ENCODE peak calls at places on chromosomes 5 and 9, in seven cellular contexts. One of them, this sample, is unnamed.
A peak's percentile ranks its signal among the peaks of the same experiment; 100 is the strongest.

GRCh38 chr5:119363936-119364335 is 8.1 kb downstream of the TNFAIP8 start:
- DNase-seq in neuronal stem cell: no peak
- DNase-seq in IMR-90: no peak
- DNase-seq in mesenchymal stem cell: no peak
- DNase-seq in H9: no peak
- DNase-seq in H1: no peak
- DNase-seq in trophoblast cell: no peak
- DNase-seq in this sample: no peak

GRCh38 chr5:73419414-73420390 is 28.9 kb downstream of the FOXD1 start:
- DNase-seq in neuronal stem cell: no peak
- DNase-seq in IMR-90: peak; percentile 86
- DNase-seq in mesenchymal stem cell: peak; percentile 42
- DNase-seq in H9: peak; percentile 58
- DNase-seq in H1: peak; percentile 76
- DNase-seq in trophoblast cell: peak; percentile 4
- DNase-seq in this sample: peak; percentile 70

GRCh38 chr5:68680376-68680775 is 413.4 kb upstream of the SLC30A5 start:
- DNase-seq in neuronal stem cell: no peak
- DNase-seq in IMR-90: no peak
- DNase-seq in mesenchymal stem cell: no peak
- DNase-seq in H9: no peak
- DNase-seq in H1: no peak
- DNase-seq in trophoblast cell: no peak
- DNase-seq in this sample: peak; percentile 8

GRCh38 chr9:116475201-116475600 is 211.9 kb upstream of the TRIM32 start:
- DNase-seq in neuronal stem cell: no peak
- DNase-seq in IMR-90: peak; percentile 55
- DNase-seq in mesenchymal stem cell: peak; percentile 25
- DNase-seq in H9: no peak
- DNase-seq in H1: no peak
- DNase-seq in trophoblast cell: no peak
- DNase-seq in this sample: no peak

GRCh38 chr5:141870226-141870625 is 8.0 kb downstream of the PCDH1 start:
- DNase-seq in neuronal stem cell: no peak
- DNase-seq in IMR-90: no peak
- DNase-seq in mesenchymal stem cell: no peak
- DNase-seq in H9: no peak
- DNase-seq in H1: no peak
- DNase-seq in trophoblast cell: peak; percentile 56
- DNase-seq in this sample: no peak

GRCh38 chr9:114503009-114503408 is 2.3 kb downstream of the WHRN start:
- DNase-seq in neuronal stem cell: no peak
- DNase-seq in IMR-90: no peak
- DNase-seq in mesenchymal stem cell: no peak
- DNase-seq in H9: no peak
- DNase-seq in H1: no peak
- DNase-seq in trophoblast cell: no peak
- DNase-seq in this sample: no peak

GRCh38 chr5:78360674-78361225 is 333 bp downstream of the SCAMP1 start:
- DNase-seq in neuronal stem cell: no peak
- DNase-seq in IMR-90: no peak
- DNase-seq in mesenchymal stem cell: no peak
- DNase-seq in H9: peak; percentile 46
- DNase-seq in H1: peak; percentile 72
- DNase-seq in trophoblast cell: peak; percentile 27
- DNase-seq in this sample: no peak

GRCh38 chr5:124302504-124302903 is 443.9 kb downstream of the ZNF608 start:
- DNase-seq in neuronal stem cell: no peak
- DNase-seq in IMR-90: peak; percentile 68
- DNase-seq in mesenchymal stem cell: peak; percentile 75
- DNase-seq in H9: no peak
- DNase-seq in H1: no peak
- DNase-seq in trophoblast cell: no peak
- DNase-seq in this sample: no peak

GRCh38 chr5:151758430-151759241 is at the start of gene ATOX1:
- DNase-seq in neuronal stem cell: peak; percentile 91
- DNase-seq in IMR-90: peak; percentile 87
- DNase-seq in mesenchymal stem cell: peak; percentile 93
- DNase-seq in H9: peak; percentile 93
- DNase-seq in H1: peak; percentile 94
- DNase-seq in trophoblast cell: peak; percentile 95
- DNase-seq in this sample: peak; percentile 95

GRCh38 chr5:117881426-117882230 is 1106.7 kb downstream of the DTWD2 start:
- DNase-seq in neuronal stem cell: no peak
- DNase-seq in IMR-90: no peak
- DNase-seq in mesenchymal stem cell: no peak
- DNase-seq in H9: no peak
- DNase-seq in H1: no peak
- DNase-seq in trophoblast cell: no peak
- DNase-seq in this sample: no peak

GRCh38 chr5:36374275-36374862 is 72.7 kb upstream of the RANBP3L start:
- DNase-seq in neuronal stem cell: no peak
- DNase-seq in IMR-90: peak; percentile 48
- DNase-seq in mesenchymal stem cell: peak; percentile 46
- DNase-seq in H9: no peak
- DNase-seq in H1: no peak
- DNase-seq in trophoblast cell: no peak
- DNase-seq in this sample: no peak

GRCh38 chr5:107247427-107247826 is 423.3 kb downstream of the EFNA5 start:
- DNase-seq in neuronal stem cell: no peak
- DNase-seq in IMR-90: peak; percentile 26
- DNase-seq in mesenchymal stem cell: no peak
- DNase-seq in H9: no peak
- DNase-seq in H1: no peak
- DNase-seq in trophoblast cell: no peak
- DNase-seq in this sample: no peak

GRCh38 chr5:156409834-156410233 is 82.9 kb downstream of the SGCD start:
- DNase-seq in neuronal stem cell: no peak
- DNase-seq in IMR-90: no peak
- DNase-seq in mesenchymal stem cell: no peak
- DNase-seq in H9: no peak
- DNase-seq in H1: no peak
- DNase-seq in trophoblast cell: no peak
- DNase-seq in this sample: no peak

GRCh38 chr5:147216552-147217154 is 18.2 kb upstream of the STK32A start:
- DNase-seq in neuronal stem cell: no peak
- DNase-seq in IMR-90: no peak
- DNase-seq in mesenchymal stem cell: peak; percentile 69
- DNase-seq in H9: peak; percentile 47
- DNase-seq in H1: peak; percentile 52
- DNase-seq in trophoblast cell: no peak
- DNase-seq in this sample: peak; percentile 61

GRCh38 chr5:135010502-135011354 is 23.3 kb downstream of the PITX1 start:
- DNase-seq in neuronal stem cell: no peak
- DNase-seq in IMR-90: peak; percentile 27
- DNase-seq in mesenchymal stem cell: no peak
- DNase-seq in H9: no peak
- DNase-seq in H1: no peak
- DNase-seq in trophoblast cell: no peak
- DNase-seq in this sample: no peak

GRCh38 chr5:28014779-28015178 is 976.4 kb upstream of the CDH9 start:
- DNase-seq in neuronal stem cell: no peak
- DNase-seq in IMR-90: no peak
- DNase-seq in mesenchymal stem cell: no peak
- DNase-seq in H9: no peak
- DNase-seq in H1: no peak
- DNase-seq in trophoblast cell: peak; percentile 36
- DNase-seq in this sample: peak; percentile 58

GRCh38 chr5:112895682-112896081 is 26.3 kb downstream of the REEP5 start:
- DNase-seq in neuronal stem cell: no peak
- DNase-seq in IMR-90: no peak
- DNase-seq in mesenchymal stem cell: no peak
- DNase-seq in H9: no peak
- DNase-seq in H1: no peak
- DNase-seq in trophoblast cell: no peak
- DNase-seq in this sample: no peak

GRCh38 chr9:101791938-101792337 is 53.5 kb upstream of the GRIN3A start:
- DNase-seq in neuronal stem cell: peak; percentile 67
- DNase-seq in IMR-90: no peak
- DNase-seq in mesenchymal stem cell: no peak
- DNase-seq in H9: peak; percentile 80
- DNase-seq in H1: peak; percentile 77
- DNase-seq in trophoblast cell: peak; percentile 13
- DNase-seq in this sample: peak; percentile 77

GRCh38 chr5:93163010-93163663 is 417.9 kb downstream of the NR2F1-AS1 start:
- DNase-seq in neuronal stem cell: no peak
- DNase-seq in IMR-90: peak; percentile 88
- DNase-seq in mesenchymal stem cell: peak; percentile 83
- DNase-seq in H9: no peak
- DNase-seq in H1: no peak
- DNase-seq in trophoblast cell: peak; percentile 75
- DNase-seq in this sample: peak; percentile 34

GRCh38 chr5:147567917-147568598 is 58.2 kb upstream of the DPYSL3 start:
- DNase-seq in neuronal stem cell: peak; percentile 54
- DNase-seq in IMR-90: peak; percentile 80
- DNase-seq in mesenchymal stem cell: peak; percentile 30
- DNase-seq in H9: peak; percentile 93
- DNase-seq in H1: no peak
- DNase-seq in trophoblast cell: peak; percentile 85
- DNase-seq in this sample: peak; percentile 85

GRCh38 chr5:153543288-153543687 is 52.8 kb downstream of the GRIA1 start:
- DNase-seq in neuronal stem cell: no peak
- DNase-seq in IMR-90: peak; percentile 77
- DNase-seq in mesenchymal stem cell: no peak
- DNase-seq in H9: no peak
- DNase-seq in H1: no peak
- DNase-seq in trophoblast cell: no peak
- DNase-seq in this sample: no peak

GRCh38 chr5:18761801-18762200 is 1127.5 kb downstream of the TAF11L14 start:
- DNase-seq in neuronal stem cell: no peak
- DNase-seq in IMR-90: no peak
- DNase-seq in mesenchymal stem cell: peak; percentile 2
- DNase-seq in H9: no peak
- DNase-seq in H1: no peak
- DNase-seq in trophoblast cell: peak; percentile 53
- DNase-seq in this sample: no peak

GRCh38 chr9:35814106-35814840 is 569 bp downstream of the HINT2 start:
- DNase-seq in neuronal stem cell: peak; percentile 67
- DNase-seq in IMR-90: peak; percentile 41
- DNase-seq in mesenchymal stem cell: peak; percentile 75
- DNase-seq in H9: peak; percentile 85
- DNase-seq in H1: no peak
- DNase-seq in trophoblast cell: peak; percentile 72
- DNase-seq in this sample: peak; percentile 95

GRCh38 chr5:15834596-15835245 is 334.7 kb downstream of the FBXL7 start:
- DNase-seq in neuronal stem cell: no peak
- DNase-seq in IMR-90: peak; percentile 91
- DNase-seq in mesenchymal stem cell: peak; percentile 21
- DNase-seq in H9: no peak
- DNase-seq in H1: no peak
- DNase-seq in trophoblast cell: no peak
- DNase-seq in this sample: peak; percentile 34

DNA sequence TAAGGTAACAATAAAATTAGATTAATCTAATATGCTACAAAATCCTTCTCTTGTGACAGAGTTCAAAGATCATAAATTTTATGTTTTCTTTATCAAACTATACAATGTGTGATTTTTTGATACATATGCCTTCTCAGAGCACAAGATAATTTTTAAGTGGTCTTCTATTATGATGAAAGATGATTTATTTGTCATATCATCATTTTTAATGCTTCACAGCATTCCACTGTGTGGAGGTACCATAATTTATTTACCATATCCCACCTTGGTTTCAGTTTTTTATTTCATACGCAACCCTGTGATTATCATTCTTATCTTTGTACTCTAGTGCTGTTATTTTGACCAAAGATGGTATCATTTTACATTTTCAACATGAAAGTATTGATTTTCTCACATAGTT is 41.7 kb downstream of the POLK start:
- DNase-seq in neuronal stem cell: no peak
- DNase-seq in IMR-90: no peak
- DNase-seq in mesenchymal stem cell: no peak
- DNase-seq in H9: no peak
- DNase-seq in H1: no peak
- DNase-seq in trophoblast cell: no peak
- DNase-seq in this sample: no peak
- H4K8ac ChIP-seq in neuronal stem cell: no peak overlapping the region
- H4K8ac ChIP-seq in IMR-90: no peak overlapping the region
- H4K8ac ChIP-seq in mesenchymal stem cell: no peak overlapping the region
- H4K8ac ChIP-seq in H9: no peak overlapping the region
- H4K8ac ChIP-seq in H1: no peak overlapping the region
- H4K8ac ChIP-seq in trophoblast cell: no peak overlapping the region
- H4K8ac ChIP-seq in this sample: no peak overlapping the region

DNA sequence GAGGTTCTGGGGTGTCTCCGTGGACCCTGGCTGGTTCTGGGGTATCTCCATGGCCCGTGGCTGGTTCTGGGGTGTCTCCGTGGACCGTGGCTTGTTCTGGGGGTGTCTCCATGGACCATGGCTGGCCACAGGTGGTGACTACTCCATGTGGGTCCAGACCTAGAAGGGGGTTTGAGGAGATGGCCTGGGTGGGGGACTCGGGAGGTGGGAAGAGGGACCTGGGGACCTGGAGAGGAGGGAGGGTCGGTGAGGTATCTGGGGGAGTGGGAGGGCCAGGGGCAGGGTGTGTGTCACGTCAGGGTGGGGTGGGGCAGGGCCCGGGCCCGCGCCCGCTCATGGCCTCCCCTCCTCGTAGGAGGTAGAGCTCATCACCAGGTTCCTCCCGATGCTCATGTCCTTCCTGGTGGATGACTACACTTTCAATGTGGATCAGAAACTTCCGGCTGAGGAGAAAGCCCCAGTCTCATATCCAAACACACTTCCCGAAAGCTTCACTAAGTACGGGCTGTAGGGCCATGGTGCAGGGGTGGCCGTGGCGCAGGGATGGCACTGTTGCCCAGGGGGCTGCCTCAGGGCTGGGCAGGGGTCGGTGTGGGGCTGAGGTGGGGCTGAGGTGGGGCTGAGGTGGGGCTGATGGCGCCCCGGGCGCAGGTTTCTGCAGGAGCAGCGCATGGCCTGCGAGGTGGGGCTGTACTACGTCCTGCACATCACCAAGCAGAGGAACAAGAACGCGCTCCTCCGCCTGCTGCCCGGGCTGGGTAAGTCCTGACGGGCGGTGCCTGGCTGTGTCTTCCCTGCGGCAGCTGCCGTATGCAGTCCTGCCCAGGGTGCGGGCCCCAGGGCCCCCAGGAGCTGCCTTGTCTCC is 10.7 kb upstream of the TOR4A start:
- DNase-seq in neuronal stem cell: no peak
- DNase-seq in IMR-90: no peak
- DNase-seq in mesenchymal stem cell: no peak
- DNase-seq in H9: no peak
- DNase-seq in H1: no peak
- DNase-seq in trophoblast cell: no peak
- DNase-seq in this sample: no peak
- H4K8ac ChIP-seq in neuronal stem cell: no peak overlapping the region
- H4K8ac ChIP-seq in IMR-90: no peak overlapping the region
- H4K8ac ChIP-seq in mesenchymal stem cell: peak overlapping the region; percentile 46
- H4K8ac ChIP-seq in H9: no peak overlapping the region
- H4K8ac ChIP-seq in H1: no peak overlapping the region
- H4K8ac ChIP-seq in trophoblast cell: no peak overlapping the region
- H4K8ac ChIP-seq in this sample: no peak overlapping the region

GRCh38 chr5:180135967-180136641 is 64.5 kb upstream of the RNF130 start:
- DNase-seq in neuronal stem cell: no peak
- DNase-seq in IMR-90: no peak
- DNase-seq in mesenchymal stem cell: no peak
- DNase-seq in H9: peak; percentile 28
- DNase-seq in H1: peak; percentile 43
- DNase-seq in trophoblast cell: no peak
- DNase-seq in this sample: no peak
- H4K8ac ChIP-seq in neuronal stem cell: peak overlapping the region; percentile 65
- H4K8ac ChIP-seq in IMR-90: no peak overlapping the region
- H4K8ac ChIP-seq in mesenchymal stem cell: no peak overlapping the region
- H4K8ac ChIP-seq in H9: no peak overlapping the region
- H4K8ac ChIP-seq in H1: peak overlapping the region; percentile 75
- H4K8ac ChIP-seq in trophoblast cell: no peak overlapping the region
- H4K8ac ChIP-seq in this sample: no peak overlapping the region

GRCh38 chr9:1879501-1879900 is 135.6 kb upstream of the SMARCA2 start:
- DNase-seq in neuronal stem cell: no peak
- DNase-seq in IMR-90: no peak
- DNase-seq in mesenchymal stem cell: no peak
- DNase-seq in H9: no peak
- DNase-seq in H1: no peak
- DNase-seq in trophoblast cell: peak; percentile 97
- DNase-seq in this sample: no peak
- H4K8ac ChIP-seq in neuronal stem cell: no peak overlapping the region
- H4K8ac ChIP-seq in IMR-90: no peak overlapping the region
- H4K8ac ChIP-seq in mesenchymal stem cell: no peak overlapping the region
- H4K8ac ChIP-seq in H9: no peak overlapping the region
- H4K8ac ChIP-seq in H1: no peak overlapping the region
- H4K8ac ChIP-seq in trophoblast cell: no peak overlapping the region
- H4K8ac ChIP-seq in this sample: no peak overlapping the region

This sample was measured in mesendoderm.